ENCODE peak calls at places on chromosomes 11 and 22, in six cellular contexts. G is astrocyte of the cerebellum, L is thoracic aorta, X is fibroblast of the aortic adventitia, B is neural progenitor cell, P is bronchial epithelial cell. W is an unnamed sample.

GRCh38 chr11:26263769-26264168 is 68.2 kb upstream of the ANO3 start:
- DNase-seq in L (no peak), P (no peak), X (no peak), G (no peak), B (no peak), W (no peak)

GRCh38 chr22:39815882-39816395 is 77.6 kb downstream of the ENTHD1 start:
- DNase-seq in P (no peak), L (no peak), G (no peak), X (no peak), B (no peak), W (no peak)

GRCh38 chr11:108571001-108571400 is 22.6 kb downstream of the EXPH5 start:
- DNase-seq in B (no peak), X (no peak), L (no peak), P (peak), G (no peak), W (no peak)

GRCh38 chr11:80899381-80899780 is 1458.6 kb upstream of the TENM4 start:
- DNase-seq in L (no peak), P (peak), X (peak), B (no peak), G (peak), W (no peak)

GRCh38 chr22:37669586-37669985 is 5.8 kb upstream of the LGALS1 start:
- DNase-seq in G (no peak), L (no peak), P (peak), X (no peak), B (no peak), W (no peak)

GRCh38 chr11:111012497-111012896 is 233.0 kb upstream of the POU2AF2 start:
- DNase-seq in B (no peak), L (no peak), P (peak), X (no peak), G (no peak), W (no peak)

GRCh38 chr11:93936416-93936815 is 84.7 kb upstream of the HEPHL1 start:
- DNase-seq in B (no peak), X (no peak), G (no peak), L (no peak), P (no peak), W (no peak)

GRCh38 chr11:130202818-130203671 is 43.5 kb downstream of the ST14 start:
- DNase-seq in G (no peak), B (no peak), L (no peak), P (no peak), X (no peak), W (no peak)

GRCh38 chr22:30325724-30326703 is 727 bp downstream of the TBC1D10A start:
- DNase-seq in L (no peak), B (peak), P (no peak), G (no peak), X (no peak), W (no peak)

GRCh38 chr22:50563410-50564160 is 866 bp upstream of the SYCE3 start:
- DNase-seq in B (no peak), P (no peak), G (no peak), L (no peak), X (no peak), W (no peak)

GRCh38 chr11:47164321-47164720 is 12.4 kb downstream of the ARFGAP2 start:
- DNase-seq in G (no peak), X (no peak), L (no peak), B (no peak), P (no peak), W (no peak)

GRCh38 chr11:82703796-82704195 is 29.9 kb downstream of the FAM181B start:
- DNase-seq in X (no peak), P (peak), L (no peak), G (no peak), B (no peak), W (no peak)

GRCh38 chr11:82698576-82699352 is 34.9 kb downstream of the FAM181B start:
- DNase-seq in G (no peak), B (no peak), P (no peak), L (no peak), X (no peak), W (no peak)

GRCh38 chr11:82703226-82703625 is 30.4 kb downstream of the FAM181B start:
- DNase-seq in L (no peak), P (no peak), G (no peak), B (no peak), X (no peak), W (no peak)

GRCh38 chr11:82701847-82702520 is 31.7 kb downstream of the FAM181B start:
- DNase-seq in G (peak), P (peak), L (no peak), X (peak), B (peak), W (no peak)
- TF ChIP-seq CTCF in G (peak), P (peak), L (peak), X (peak), B (peak), W (peak)

DNA sequence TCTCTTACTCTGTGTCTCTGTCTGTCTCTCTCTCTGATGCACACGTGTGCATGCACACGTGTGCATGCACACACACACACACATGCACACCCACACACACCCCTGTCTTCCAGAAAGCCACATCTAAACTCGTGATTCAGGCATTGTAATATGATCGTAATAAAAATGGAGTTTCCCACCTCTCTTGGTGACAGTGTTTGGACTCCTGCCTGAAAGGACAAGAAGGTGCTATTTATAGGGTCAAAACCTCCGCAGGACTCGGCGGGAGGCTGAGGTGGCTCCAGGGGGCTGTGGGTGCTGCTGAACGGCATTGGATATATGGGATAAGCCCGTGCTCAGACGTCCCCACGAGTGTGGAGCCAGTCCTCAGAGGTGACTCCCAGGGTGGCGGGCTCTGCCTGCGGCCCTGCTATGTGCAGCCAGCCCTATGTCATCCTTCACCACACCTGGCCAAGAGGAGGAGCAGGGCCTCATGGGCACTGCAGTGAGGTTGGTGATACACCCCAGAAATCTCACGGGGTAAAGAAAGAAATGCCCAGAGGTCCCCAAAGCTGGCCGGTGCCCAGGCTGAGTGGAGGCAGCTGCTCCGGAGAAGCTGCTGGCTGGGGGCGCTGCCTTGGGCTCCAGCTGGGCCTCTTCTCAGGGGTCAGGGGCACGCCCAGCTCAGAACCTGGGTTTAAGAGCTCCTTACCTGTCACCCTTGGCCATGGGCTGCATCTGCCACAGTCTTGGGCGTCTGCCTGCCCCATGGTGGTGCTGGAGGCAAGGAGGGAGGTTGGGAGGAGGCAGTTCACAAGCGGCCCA is 5.0 kb upstream of the OSBPL5 start:
- DNase-seq in B (no peak), G (no peak), X (no peak), P (peak), L (no peak), W (no peak)
- H3K4me3 ChIP-seq in B (no peak), G (no peak), X (peak), P (no peak), L (peak), W (no peak)

DNA sequence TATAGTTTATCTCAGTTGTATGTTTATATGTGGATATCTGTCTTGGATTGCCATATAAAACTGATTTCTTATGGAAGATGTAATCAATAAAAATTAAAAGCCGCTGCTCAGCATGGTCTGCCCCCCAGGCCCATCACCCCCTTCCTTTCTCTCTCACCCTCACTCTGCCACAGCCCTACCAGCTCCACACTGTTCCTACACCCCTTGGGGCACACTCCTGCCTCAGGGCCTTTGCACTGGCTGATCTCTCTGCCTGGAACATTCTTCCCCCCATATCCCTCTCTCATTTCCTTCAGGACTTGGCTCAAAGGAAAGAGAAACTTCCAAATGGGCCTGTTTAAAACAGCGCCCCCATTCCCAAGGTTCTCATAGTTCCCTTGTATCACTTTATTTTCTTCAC is 63.1 kb downstream of the LRRC32 start:
- DNase-seq in X (no peak), L (no peak), B (no peak), G (no peak), P (no peak), W (no peak)
- TF ChIP-seq CTCF in X (no peak), L (no peak), B (no peak), G (no peak), P (no peak), W (no peak)

GRCh38 chr11:67438121-67438902 is 830 bp upstream of the PTPRCAP start:
- DNase-seq in P (no peak), B (no peak), G (no peak), X (no peak), L (no peak), W (no peak)

GRCh38 chr11:67437082-67437821 is at the start of gene PTPRCAP:
- DNase-seq in G (no peak), X (no peak), P (no peak), B (no peak), L (no peak), W (no peak)

GRCh38 chr11:67435031-67435726 is 2.3 kb downstream of the PTPRCAP start:
- DNase-seq in P (no peak), B (no peak), G (no peak), X (no peak), L (no peak), W (no peak)

GRCh38 chr11:67435727-67436458 is 1.6 kb downstream of the PTPRCAP start:
- DNase-seq in L (no peak), P (no peak), B (no peak), G (no peak), X (no peak), W (no peak)

DNA sequence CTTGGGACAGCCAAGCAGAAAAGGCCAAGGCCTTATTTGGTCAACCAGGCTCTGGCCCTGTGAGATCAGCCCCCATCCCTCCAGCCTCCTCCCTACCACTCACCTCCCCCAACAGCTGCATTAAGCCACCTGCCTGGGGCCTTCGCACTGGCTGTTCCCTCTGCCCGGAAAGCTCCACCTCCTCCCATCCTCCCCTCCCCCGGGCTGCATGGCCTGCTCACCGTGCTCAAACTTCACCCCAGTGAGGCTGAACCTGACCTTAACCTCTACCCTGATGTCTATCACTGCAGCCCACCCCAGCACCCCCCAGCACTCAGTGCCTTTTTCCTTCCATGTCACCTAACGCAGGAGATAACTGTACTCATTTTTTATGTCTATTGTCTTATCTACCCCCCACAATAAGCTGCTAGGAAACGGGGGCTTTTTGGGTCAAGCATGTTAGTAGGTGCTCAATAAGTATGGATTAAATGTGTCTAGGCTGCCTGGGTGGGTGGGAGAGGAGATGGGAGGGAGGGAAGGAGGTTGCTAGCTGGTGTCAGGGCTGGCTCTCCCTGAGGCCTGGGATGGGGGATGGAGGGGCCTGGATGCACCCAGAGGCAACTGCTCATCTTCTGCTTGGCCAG is 912 bp downstream of the PTPRCAP start:
- DNase-seq in L (no peak), G (no peak), B (no peak), P (no peak), X (no peak), W (peak)
- H3K4me3 ChIP-seq in L (peak), G (no peak), B (no peak), P (no peak), X (no peak), W (peak)